ENCODE peak calls at places on chromosomes 12 and 14, in five cellular contexts. A is HL-60, M is heart left ventricle, I is HFFc6, B is Calu3. Y is an unnamed sample.

GRCh38 chr12:104638218-104638617 is 181.5 kb downstream of the CHST11 start:
- DNase-seq in B (no peak), A (no peak), I (no peak), M (no peak), Y (no peak)

GRCh38 chr12:4052691-4053090 is 179.5 kb upstream of the PARP11 start:
- DNase-seq in M (no peak), I (no peak), A (no peak), B (no peak), Y (no peak)

GRCh38 chr14:71800878-71801277 is 131.4 kb upstream of the RGS6 start:
- DNase-seq in B (no peak), A (no peak), M (no peak), I (no peak), Y (no peak)

GRCh38 chr14:89373185-89373584 is 43.8 kb downstream of the FOXN3 start:
- DNase-seq in A (no peak), I (no peak), M (no peak), B (no peak), Y (no peak)

GRCh38 chr12:62957233-62957953 is 22.4 kb upstream of the PPM1H start:
- DNase-seq in I (no peak), M (no peak), B (no peak), A (no peak), Y (no peak)

GRCh38 chr12:33180921-33181320 is 258.7 kb downstream of the SYT10 start:
- DNase-seq in I (no peak), B (peak), M (no peak), A (no peak), Y (no peak)

GRCh38 chr12:111964935-111965334 is 48.0 kb downstream of the TMEM116 start:
- DNase-seq in I (no peak), A (no peak), B (no peak), M (no peak), Y (no peak)

GRCh38 chr12:116384629-116385485 is 107.4 kb upstream of the MED13L start:
- DNase-seq in B (no peak), M (no peak), A (peak), I (no peak), Y (no peak)

GRCh38 chr12:130800312-130800711 is 38.7 kb downstream of the STX2 start:
- DNase-seq in B (no peak), A (no peak), M (no peak), I (no peak), Y (no peak)

GRCh38 chr14:64708148-64709004 is 4.2 kb downstream of the PLEKHG3 start:
- DNase-seq in I (no peak), B (peak), M (peak), A (peak), Y (no peak)

DNA sequence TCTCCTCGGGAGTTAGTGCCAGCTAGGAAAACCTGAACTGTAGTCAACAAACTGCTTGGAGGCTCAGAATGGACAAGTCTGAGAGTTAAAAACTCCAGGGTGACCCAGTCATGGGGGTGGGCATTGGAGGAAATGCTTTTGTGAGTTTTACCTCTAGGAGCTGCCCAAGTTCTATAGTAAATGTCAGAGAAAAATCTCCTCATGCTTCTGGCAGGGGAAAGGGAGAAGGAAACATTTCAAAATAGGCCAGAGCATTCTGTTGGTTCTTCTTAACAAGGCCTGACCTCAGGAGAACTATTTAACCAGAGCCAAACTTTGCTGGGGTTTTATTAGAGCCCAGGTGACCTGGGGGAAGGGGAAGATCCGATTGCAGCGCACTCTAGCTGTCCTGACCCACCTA is 12.3 kb downstream of the NINJ2 start:
- DNase-seq in B (no peak), I (no peak), M (no peak), A (no peak), Y (no peak)
- TF ChIP-seq CTCF in B (no peak), I (no peak), M (no peak), A (peak), Y (no peak)

DNA sequence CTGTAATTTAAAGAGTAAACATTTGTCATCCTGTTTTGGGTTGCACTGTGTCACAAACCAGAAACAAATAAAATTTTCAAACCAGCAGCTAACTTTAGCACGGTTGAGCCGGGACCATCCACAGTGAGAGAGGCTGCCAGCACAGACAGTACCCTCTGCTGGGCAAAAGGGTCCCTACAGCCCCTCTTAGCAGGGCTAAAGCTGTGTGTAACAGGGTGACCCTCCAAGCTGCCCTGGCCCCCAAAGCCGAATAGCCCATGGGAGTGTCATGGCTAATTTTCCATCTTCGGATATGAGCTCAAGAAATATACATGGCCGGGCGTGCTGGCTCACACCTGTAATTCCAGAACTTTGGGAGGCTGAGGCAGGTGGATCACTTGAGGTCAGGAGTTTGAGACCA is 157.1 kb upstream of the GRIN2B start:
- DNase-seq in I (no peak), B (no peak), A (no peak), M (no peak), Y (no peak)
- TF ChIP-seq CTCF in I (no peak), B (no peak), A (no peak), M (no peak), Y (peak)

GRCh38 chr12:1434296-1434955 is 160.0 kb downstream of the FBXL14 start:
- DNase-seq in I (no peak), A (no peak), B (no peak), M (no peak), Y (no peak)
- TF ChIP-seq CTCF in I (no peak), A (no peak), B (no peak), M (no peak), Y (no peak)

GRCh38 chr14:34982421-34983147 is at the start of gene SRP54:
- DNase-seq in A (peak), B (peak), M (peak), I (peak), Y (peak)
- TF ChIP-seq CTCF in A (no peak), B (no peak), M (peak), I (no peak), Y (no peak)

GRCh38 chr12:65609359-65609771 is 214.9 kb upstream of the HMGA2 start:
- DNase-seq in B (peak), I (peak), A (no peak), M (no peak), Y (no peak)
- TF ChIP-seq CTCF in B (no peak), I (peak), A (no peak), M (no peak), Y (no peak)

DNA sequence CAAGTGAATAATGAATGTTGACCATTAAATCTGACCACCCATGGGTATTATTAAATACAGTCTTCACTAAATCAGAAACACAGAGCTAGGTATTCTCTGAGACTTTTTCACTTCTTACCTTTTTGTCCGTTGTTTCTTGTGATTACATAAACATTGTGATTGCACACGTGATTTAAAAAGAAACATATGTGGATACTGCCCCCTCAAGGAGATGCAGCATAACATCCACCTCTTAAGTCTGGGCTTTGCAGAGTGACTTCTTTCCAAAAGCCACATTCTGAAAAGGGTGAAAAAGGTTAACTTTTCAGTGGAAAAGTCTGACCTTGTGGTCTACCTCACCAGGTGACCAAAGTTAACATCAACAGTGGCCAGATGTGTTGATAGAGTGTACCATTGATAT is 185.5 kb upstream of the FAR2 start:
- DNase-seq in M (no peak), I (peak), B (no peak), A (no peak), Y (no peak)
- TF ChIP-seq CTCF in M (peak), I (peak), B (no peak), A (no peak), Y (peak)

GRCh38 chr12:102950107-102950949 is 7.1 kb upstream of the ASCL1 start:
- DNase-seq in M (no peak), A (no peak), I (no peak), B (no peak), Y (no peak)
- TF ChIP-seq CTCF in M (no peak), A (no peak), I (peak), B (no peak), Y (no peak)

GRCh38 chr14:77059276-77059934 is 30.9 kb upstream of the IRF2BPL start:
- DNase-seq in I (peak), A (no peak), B (peak), M (peak), Y (no peak)
- TF ChIP-seq CTCF in I (peak), A (no peak), B (peak), M (no peak), Y (no peak)

DNA sequence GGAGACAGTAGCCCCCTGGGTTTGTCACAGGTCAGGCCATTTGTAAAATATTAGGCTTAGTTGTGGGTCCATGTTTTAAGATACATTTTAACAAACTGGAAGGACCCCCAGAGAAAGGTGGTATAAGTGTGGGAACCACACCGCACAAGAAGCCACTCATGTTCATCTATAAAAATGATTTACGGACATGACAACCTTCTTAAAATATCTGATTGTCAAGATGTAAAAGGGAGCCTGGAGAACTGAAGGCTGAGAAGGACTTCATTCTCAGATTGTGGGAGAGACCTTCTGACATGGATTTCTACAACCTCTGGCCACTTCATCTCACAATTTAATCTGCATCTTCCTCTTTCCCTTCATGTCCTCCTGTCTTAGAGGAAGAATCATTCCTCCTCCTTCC is 102.4 kb downstream of the VCPKMT start:
- DNase-seq in A (no peak), I (no peak), B (no peak), M (no peak), Y (no peak)
- TF ChIP-seq CTCF in A (no peak), I (no peak), B (no peak), M (no peak), Y (no peak)

GRCh38 chr12:100247765-100248164 is 19.1 kb downstream of the DEPDC4 start:
- DNase-seq in B (no peak), A (no peak), M (no peak), I (no peak), Y (no peak)
- TF ChIP-seq CTCF in B (no peak), A (no peak), M (no peak), I (no peak), Y (no peak)